ENCODE peak calls at places on chromosome 20, in four cellular contexts. H is kidney, X is brain microvascular endothelial cell, M is hepatocyte. T is an unnamed sample.

GRCh38 chr20:55386686-55387085 is 618.6 kb downstream of the CBLN4 start:
- DNase-seq in X (no peak), M (no peak), H (no peak), T (no peak)

GRCh38 chr20:38127011-38127621 is 38.0 kb downstream of the TGM2 start:
- DNase-seq in X (peak; percentile 76), H (peak; percentile 77), M (peak; percentile 54), T (peak; percentile 27)

GRCh38 chr20:46057856-46058655 is 29.0 kb downstream of the SLC12A5 start:
- DNase-seq in H (no peak), M (peak; percentile 68), X (peak; percentile 34), T (peak; percentile 87)

GRCh38 chr20:59455392-59456341 is 148.7 kb upstream of the PHACTR3 start:
- DNase-seq in M (peak; percentile 53), H (no peak), X (no peak), T (peak; percentile 67)

GRCh38 chr20:37295001-37295400 is 5.5 kb downstream of the MANBAL start:
- DNase-seq in M (peak; percentile 85), H (no peak), X (peak; percentile 98), T (no peak)

GRCh38 chr20:48718914-48719578 is 108.8 kb downstream of the PREX1 start:
- DNase-seq in M (no peak), X (no peak), H (no peak), T (no peak)

GRCh38 chr20:44295995-44296394 is 15.0 kb downstream of the FITM2 start:
- DNase-seq in X (no peak), M (no peak), H (no peak), T (no peak)

GRCh38 chr20:39699331-39699730 is 737.2 kb downstream of the DHX35 start:
- DNase-seq in M (no peak), H (no peak), X (no peak), T (no peak)

GRCh38 chr20:219290-220115 is 7.6 kb upstream of the DEFB129 start:
- DNase-seq in M (peak; percentile 28), X (peak; percentile 12), H (no peak), T (peak; percentile 69)

GRCh38 chr20:51360451-51361230 is 181.9 kb downstream of the NFATC2 start:
- DNase-seq in H (no peak), X (peak; percentile 99), M (peak; percentile 29), T (no peak)

GRCh38 chr20:6122111-6122872 is 538 bp downstream of the FERMT1 start:
- DNase-seq in H (no peak), M (peak; percentile 51), X (peak; percentile 11), T (peak; percentile 67)

GRCh38 chr20:49880177-49880576 is 35.2 kb downstream of the SPATA2 start:
- DNase-seq in H (no peak), M (no peak), X (peak; percentile 37), T (no peak)

GRCh38 chr20:57493091-57493615 is 31.8 kb downstream of the CTCFL start:
- DNase-seq in M (no peak), H (no peak), X (no peak), T (peak; percentile 47)

GRCh38 chr20:63502671-63503172 is 3.8 kb upstream of the EEF1A2 start:
- DNase-seq in X (no peak), M (no peak), H (peak; percentile 67), T (no peak)

GRCh38 chr20:50716518-50716917 is 14.9 kb upstream of the PARD6B start:
- DNase-seq in X (no peak), M (no peak), H (no peak), T (no peak)

GRCh38 chr20:58053391-58054055 is 174.9 kb downstream of the ANKRD60 start:
- DNase-seq in X (no peak), H (no peak), M (no peak), T (no peak)

GRCh38 chr20:7926767-7927166 is 13.5 kb downstream of the HAO1 start:
- DNase-seq in X (peak; percentile 39), H (no peak), M (peak; percentile 38), T (no peak)

GRCh38 chr20:40868568-40869223 is 159.9 kb upstream of the TOP1 start:
- DNase-seq in X (peak; percentile 82), M (peak; percentile 21), H (no peak), T (no peak)

GRCh38 chr20:50314936-50315335 is 124.3 kb downstream of the CEBPB start:
- DNase-seq in X (no peak), M (no peak), H (no peak), T (no peak)

GRCh38 chr20:56636701-56637100 is 7.6 kb downstream of the TFAP2C start:
- DNase-seq in H (no peak), M (no peak), X (peak; percentile 38), T (no peak)

GRCh38 chr20:9079038-9079731 is 10.3 kb downstream of the PLCB4 start:
- DNase-seq in H (no peak), M (no peak), X (no peak), T (no peak)

GRCh38 chr20:25279403-25279802 is 31.5 kb downstream of the PYGB start:
- DNase-seq in M (no peak), H (no peak), X (no peak), T (no peak)

GRCh38 chr20:41222299-41222698 is 85.0 kb downstream of the PLCG1 start:
- DNase-seq in H (no peak), M (no peak), X (no peak), T (no peak)

GRCh38 chr20:23195635-23196034 is 109.5 kb upstream of the CD93 start:
- DNase-seq in X (no peak), H (no peak), M (no peak), T (no peak)

GRCh38 chr20:61923371-61924166 is 142.1 kb downstream of the TAF4 start:
- DNase-seq in M (no peak), H (peak; percentile 43), X (no peak), T (no peak)

GRCh38 chr20:37911838-37912273 is 8.9 kb downstream of the VSTM2L start:
- DNase-seq in X (no peak), H (no peak), M (peak; percentile 64), T (peak; percentile 89)

GRCh38 chr20:26134606-26135005 is 438.0 kb upstream of the ZNF337 start:
- DNase-seq in H (no peak), X (no peak), M (no peak), T (no peak)

GRCh38 chr20:8244637-8245036 is 112.6 kb downstream of the PLCB1 start:
- DNase-seq in M (peak; percentile 40), X (peak; percentile 53), H (no peak), T (no peak)

GRCh38 chr20:13302647-13303425 is 81.8 kb downstream of the ISM1 start:
- DNase-seq in M (peak; percentile 53), H (no peak), X (peak; percentile 10), T (peak; percentile 76)

GRCh38 chr20:878511-879307 is 37.4 kb downstream of the ANGPT4 start:
- DNase-seq in M (peak; percentile 65), H (no peak), X (no peak), T (peak; percentile 87)

GRCh38 chr20:1933465-1933870 is 38.3 kb downstream of the SIRPA start:
- DNase-seq in M (peak; percentile 32), X (no peak), H (peak; percentile 87), T (no peak)

GRCh38 chr20:52577696-52578095 is 386.1 kb upstream of the ZFP64 start:
- DNase-seq in M (no peak), X (no peak), H (no peak), T (no peak)

GRCh38 chr20:18056174-18057105 is 1.3 kb downstream of the OVOL2 start:
- DNase-seq in H (peak; percentile 81), M (peak; percentile 57), X (no peak), T (peak; percentile 79)

GRCh38 chr20:61757678-61758555 is 307.8 kb downstream of the TAF4 start:
- DNase-seq in M (no peak), X (no peak), H (peak; percentile 62), T (peak; percentile 31)

GRCh38 chr20:21175433-21175832 is 49.6 kb downstream of the KIZ start:
- DNase-seq in H (no peak), X (no peak), M (no peak), T (no peak)
- H3K27ac ChIP-seq in H (no peak overlapping the region), X (no peak overlapping the region), M (no peak overlapping the region), T (no peak overlapping the region)

DNA sequence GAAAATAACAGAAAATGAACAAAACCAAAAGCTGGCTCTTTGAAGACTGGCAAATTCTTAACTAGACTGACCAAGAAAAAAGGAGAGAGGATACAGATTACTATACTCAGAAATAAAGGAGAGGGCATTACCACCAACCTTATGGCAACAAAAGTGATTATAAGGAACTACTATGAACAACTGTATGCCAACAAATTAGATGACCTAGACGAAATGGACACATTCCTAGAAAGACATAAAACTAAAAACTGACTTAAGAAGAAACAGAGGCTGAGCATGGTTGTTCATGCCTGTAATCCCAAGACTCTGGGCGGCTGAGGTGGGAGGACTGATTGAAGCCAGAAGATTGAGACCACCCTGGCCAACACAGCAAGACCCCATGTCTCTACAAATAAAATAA is 33.5 kb downstream of the TRPC4AP start:
- DNase-seq in M (no peak), H (no peak), X (no peak), T (no peak)
- H3K27ac ChIP-seq in M (no peak overlapping the region), H (no peak overlapping the region), X (no peak overlapping the region), T (no peak overlapping the region)

DNA sequence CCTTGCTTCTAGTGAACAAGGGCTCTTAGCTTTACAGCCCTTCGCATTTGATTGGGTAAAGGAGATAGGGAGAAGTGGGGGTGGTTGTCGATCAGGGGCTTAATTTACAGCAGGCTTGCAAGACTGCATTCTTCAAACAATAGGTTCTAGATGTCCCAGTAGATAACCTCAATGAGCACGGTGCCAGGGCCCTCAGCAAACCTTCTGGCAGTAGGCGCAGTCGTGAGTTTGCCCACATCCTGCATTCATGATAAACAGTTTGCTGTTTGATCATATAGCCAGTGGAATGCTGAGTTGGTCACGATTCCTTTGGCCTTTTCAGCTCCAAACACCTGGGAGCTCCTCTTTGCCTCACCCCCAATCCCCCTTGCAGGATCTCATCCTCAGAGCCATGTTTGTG is 27.5 kb downstream of the SUN5 start:
- DNase-seq in X (no peak), H (peak; percentile 21), M (no peak), T (peak; percentile 50)
- H3K27ac ChIP-seq in X (no peak overlapping the region), H (no peak overlapping the region), M (no peak overlapping the region), T (no peak overlapping the region)

GRCh38 chr20:19338960-19339359 is 126.5 kb downstream of the SLC24A3 start:
- DNase-seq in X (no peak), H (no peak), M (no peak), T (no peak)

GRCh38 chr20:19335916-19336315 is 123.5 kb downstream of the SLC24A3 start:
- DNase-seq in H (no peak), X (no peak), M (no peak), T (no peak)

GRCh38 chr20:19335341-19335740 is 122.9 kb downstream of the SLC24A3 start:
- DNase-seq in M (no peak), H (no peak), X (no peak), T (no peak)

GRCh38 chr20:19338380-19338779 is 125.9 kb downstream of the SLC24A3 start:
- DNase-seq in X (no peak), H (no peak), M (no peak), T (no peak)

DNA sequence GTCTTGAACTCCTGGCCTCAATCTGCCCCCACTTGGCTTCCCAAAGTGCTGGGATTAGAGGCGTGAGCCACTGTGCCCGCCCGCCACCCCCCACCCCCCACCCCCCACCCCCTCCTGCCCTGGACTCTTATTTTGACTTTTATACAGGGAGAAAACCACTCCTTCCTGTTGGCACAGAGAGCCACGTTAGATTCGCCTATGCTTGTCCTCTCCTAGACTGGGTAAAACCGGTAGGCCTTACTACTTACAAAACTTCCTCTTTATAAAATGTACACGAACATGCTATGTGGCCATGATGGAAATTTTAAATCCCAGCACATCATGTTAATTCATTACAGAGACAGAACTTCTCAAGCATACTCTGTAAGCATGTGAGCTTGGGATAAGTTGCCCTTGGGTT is 124.2 kb downstream of the SLC24A3 start:
- DNase-seq in H (no peak), X (no peak), M (no peak), T (no peak)
- H3K27ac ChIP-seq in H (no peak overlapping the region), X (no peak overlapping the region), M (no peak overlapping the region), T (no peak overlapping the region)

T was measured in endodermal cell.